ENCODE peak calls at places on chromosomes 1 and 21, in four cellular contexts. B is cortex of kidney, G is MV-4-11, S is EH. W is an unnamed sample.

GRCh38 chr1:23590058-23590783 is 30.9 kb upstream of the ID3 start:
- DNase-seq in S (no peak), G (no peak), B (no peak), W (no peak)

GRCh38 chr21:15895142-15896106 is 165.6 kb downstream of the USP25 start:
- DNase-seq in G (no peak), S (peak), B (no peak), W (peak)

GRCh38 chr1:109509176-109510134 is at the start of gene AMIGO1:
- DNase-seq in G (no peak), B (no peak), S (peak), W (peak)

GRCh38 chr21:43289966-43290365 is 121.2 kb downstream of the CRYAA start:
- DNase-seq in S (no peak), B (no peak), G (no peak), W (no peak)

GRCh38 chr1:150875197-150876110 is 945 bp downstream of the ARNT start:
- DNase-seq in S (peak), B (no peak), G (no peak), W (no peak)

GRCh38 chr1:27684176-27684575 is 12.2 kb upstream of the IFI6 start:
- DNase-seq in B (no peak), G (no peak), S (no peak), W (no peak)

GRCh38 chr1:16349847-16350406 is 2.4 kb downstream of the FBXO42 start:
- DNase-seq in G (no peak), B (no peak), S (peak), W (no peak)

GRCh38 chr1:245056913-245057312 is 97.9 kb upstream of the KIF26B start:
- DNase-seq in B (no peak), S (no peak), G (peak), W (no peak)

GRCh38 chr1:206469933-206470691 is at the start of gene IKBKE:
- DNase-seq in G (peak), B (no peak), S (peak), W (peak)

GRCh38 chr21:31185663-31186062 is 147.4 kb upstream of the KRTAP19-8 start:
- DNase-seq in G (no peak), S (no peak), B (no peak), W (no peak)

GRCh38 chr1:58773406-58773840 is 10.4 kb downstream of the JUN start:
- DNase-seq in B (no peak), S (peak), G (peak), W (peak)

GRCh38 chr1:87024936-87025537 is 110.6 kb downstream of the HS2ST1 start:
- DNase-seq in G (peak), B (no peak), S (peak), W (peak)

GRCh38 chr1:156816561-156817328 is at the start of gene SH2D2A:
- DNase-seq in G (peak), S (peak), B (no peak), W (no peak)

GRCh38 chr1:156935719-156936118 is 15.3 kb downstream of the LRRC71 start:
- DNase-seq in B (no peak), G (no peak), S (no peak), W (no peak)

GRCh38 chr1:231011963-231012362 is 28.1 kb downstream of the FAM89A start:
- DNase-seq in S (no peak), B (no peak), G (no peak), W (no peak)

GRCh38 chr21:42189860-42190491 is 29.0 kb upstream of the ABCG1 start:
- DNase-seq in G (no peak), S (no peak), B (no peak), W (no peak)

GRCh38 chr1:42971848-42972291 is 13.2 kb upstream of the SLC2A1 start:
- DNase-seq in S (peak), G (no peak), B (no peak), W (peak)

GRCh38 chr21:35159881-35160280 is 110.8 kb upstream of the RUNX1 start:
- DNase-seq in S (peak), G (no peak), B (no peak), W (peak)

GRCh38 chr1:203871114-203871875 is 9.9 kb downstream of the SNRPE start:
- DNase-seq in B (no peak), G (peak), S (peak), W (peak)

GRCh38 chr1:98364544-98364943 is 297.0 kb upstream of the SNX7 start:
- DNase-seq in B (no peak), G (peak), S (no peak), W (no peak)

GRCh38 chr1:8423702-8424538 is 106.0 kb downstream of the SLC45A1 start:
- DNase-seq in S (peak), G (peak), B (no peak), W (peak)

GRCh38 chr1:85349224-85349623 is 72.8 kb upstream of the BCL10 start:
- DNase-seq in S (no peak), G (no peak), B (no peak), W (no peak)

GRCh38 chr1:88350648-88351047 is 333.4 kb upstream of the PKN2 start:
- DNase-seq in S (no peak), G (no peak), B (no peak), W (no peak)

GRCh38 chr1:41399148-41399795 is 38.0 kb downstream of the FOXO6 start:
- DNase-seq in S (no peak), G (no peak), B (no peak), W (no peak)

GRCh38 chr1:44862829-44863406 is 19.9 kb upstream of the PTCH2 start:
- DNase-seq in S (peak), G (no peak), B (no peak), W (no peak)

GRCh38 chr1:179002552-179003345 is 22.9 kb upstream of the FAM20B start:
- DNase-seq in B (no peak), G (peak), S (peak), W (peak)

GRCh38 chr1:33387512-33388079 is 43.3 kb downstream of the PHC2 start:
- DNase-seq in B (no peak), G (peak), S (peak), W (peak)